ENCODE peak calls at places on chromosomes 11 and 22, in ten cellular contexts. W is epithelial cell of prostate; J is neuronal stem cell; Z is stimulated activated naive CD4-positive, alpha-beta T cell; N is HCT116; S is RWPE1; X is iris pigment epithelial cell; C is activated CD4-positive, CD25-positive, alpha-beta regulatory T cell treated with anti-CD3 and anti-CD28 coated beads, Interleukin-2, amount 50 U/mL, for 72 hours; V is activated CD4-positive, alpha-beta T cell treated with anti-CD3 and anti-CD28 coated beads, Interleukin-2, amount 50 U/mL, for 1 hour; H is nucleus accumbens. I is an unnamed sample.

GRCh38 chr11:32090774-32091370 is at the start of gene RCN1:
- DNase-seq in W (no peak), J (peak), Z (peak), N (no peak), S (peak), X (peak), C (peak), V (peak), H (peak), I (peak)

GRCh38 chr11:115317428-115318185 is 186.6 kb downstream of the CADM1 start:
- DNase-seq in W (no peak), J (no peak), Z (no peak), N (no peak), S (no peak), X (no peak), C (no peak), V (no peak), H (no peak), I (no peak)

GRCh38 chr11:108886608-108887007 is 221.7 kb downstream of the DDX10 start:
- DNase-seq in W (no peak), J (no peak), Z (no peak), N (no peak), S (peak), X (peak), C (no peak), V (no peak), H (no peak), I (no peak)

GRCh38 chr11:134207538-134208239 is 16.1 kb downstream of the NCAPD3 start:
- DNase-seq in W (no peak), J (no peak), Z (peak), N (no peak), S (no peak), X (peak), C (peak), V (peak), H (no peak), I (peak)

GRCh38 chr22:37560682-37561208 is 465 bp downstream of the CDC42EP1 start:
- DNase-seq in W (no peak), J (no peak), Z (no peak), N (no peak), S (no peak), X (peak), C (no peak), V (no peak), H (peak), I (no peak)

GRCh38 chr11:121473064-121473777 is 20.5 kb upstream of the SORL1-AS1 start:
- DNase-seq in W (no peak), J (no peak), Z (no peak), N (no peak), S (no peak), X (no peak), C (no peak), V (no peak), H (peak), I (no peak)

GRCh38 chr22:29971607-29972006 is 88.6 kb downstream of the MTMR3 start:
- DNase-seq in W (no peak), J (no peak), Z (no peak), N (no peak), S (no peak), X (no peak), C (no peak), V (no peak), H (no peak), I (no peak)

GRCh38 chr11:12712132-12712531 is 37.9 kb downstream of the TEAD1 start:
- DNase-seq in W (no peak), J (no peak), Z (no peak), N (no peak), S (no peak), X (no peak), C (no peak), V (no peak), H (no peak), I (no peak)

I was measured in DND-41.